ENCODE peak calls at places on chromosomes 4 and X, in four cellular contexts. One of them, this sample, is unnamed.

GRCh38 chr4:107780665-107781064 is 44.1 kb upstream of the SGMS2 start:
- DNase-seq in GM04504: no peak
- DNase-seq in smooth muscle cell of the brain vasculature: no peak
- DNase-seq in astrocyte of the spinal cord: peak
- DNase-seq in this sample: no peak

GRCh38 chrX:19097553-19097952 is 24.7 kb downstream of the ADGRG2 start:
- DNase-seq in GM04504: no peak
- DNase-seq in smooth muscle cell of the brain vasculature: no peak
- DNase-seq in astrocyte of the spinal cord: no peak
- DNase-seq in this sample: no peak

GRCh38 chrX:101550362-101550761 is at the start of gene ARMCX1:
- DNase-seq in GM04504: peak
- DNase-seq in smooth muscle cell of the brain vasculature: peak
- DNase-seq in astrocyte of the spinal cord: peak
- DNase-seq in this sample: peak

GRCh38 chr4:100880012-100880411 is 362.2 kb upstream of the EMCN start:
- DNase-seq in GM04504: no peak
- DNase-seq in smooth muscle cell of the brain vasculature: no peak
- DNase-seq in astrocyte of the spinal cord: no peak
- DNase-seq in this sample: peak

GRCh38 chr4:2069161-2069971 is 10.2 kb downstream of the NAT8L start:
- DNase-seq in GM04504: no peak
- DNase-seq in smooth muscle cell of the brain vasculature: no peak
- DNase-seq in astrocyte of the spinal cord: no peak
- DNase-seq in this sample: no peak

GRCh38 chr4:184309241-184310170 is 91.8 kb upstream of the ENPP6 start:
- DNase-seq in GM04504: no peak
- DNase-seq in smooth muscle cell of the brain vasculature: no peak
- DNase-seq in astrocyte of the spinal cord: no peak
- DNase-seq in this sample: no peak

GRCh38 chr4:16024009-16024408 is 59.8 kb downstream of the PROM1 start:
- DNase-seq in GM04504: no peak
- DNase-seq in smooth muscle cell of the brain vasculature: no peak
- DNase-seq in astrocyte of the spinal cord: no peak
- DNase-seq in this sample: peak

GRCh38 chr4:159677521-159677920 is 574.6 kb downstream of the RAPGEF2 start:
- DNase-seq in GM04504: no peak
- DNase-seq in smooth muscle cell of the brain vasculature: no peak
- DNase-seq in astrocyte of the spinal cord: peak
- DNase-seq in this sample: no peak

GRCh38 chrX:144916785-144917184 is 330.5 kb upstream of the SPANXN1 start:
- DNase-seq in GM04504: no peak
- DNase-seq in smooth muscle cell of the brain vasculature: no peak
- DNase-seq in astrocyte of the spinal cord: no peak
- DNase-seq in this sample: no peak

GRCh38 chrX:153903238-153903980 is 1.1 kb upstream of the AVPR2 start:
- DNase-seq in GM04504: no peak
- DNase-seq in smooth muscle cell of the brain vasculature: no peak
- DNase-seq in astrocyte of the spinal cord: no peak
- DNase-seq in this sample: no peak

GRCh38 chr4:82499705-82500104 is 62.1 kb downstream of the TMEM150C start:
- DNase-seq in GM04504: no peak
- DNase-seq in smooth muscle cell of the brain vasculature: no peak
- DNase-seq in astrocyte of the spinal cord: no peak
- DNase-seq in this sample: no peak

GRCh38 chrX:109624641-109625311 is at the start of gene KCNE5:
- DNase-seq in GM04504: no peak
- DNase-seq in smooth muscle cell of the brain vasculature: no peak
- DNase-seq in astrocyte of the spinal cord: no peak
- DNase-seq in this sample: no peak

GRCh38 chrX:64894454-64895038 is 81.7 kb downstream of the ZC4H2 start:
- DNase-seq in GM04504: peak
- DNase-seq in smooth muscle cell of the brain vasculature: no peak
- DNase-seq in astrocyte of the spinal cord: no peak
- DNase-seq in this sample: peak

GRCh38 chr4:99395595-99396364 is 39.4 kb downstream of the ADH7 start:
- DNase-seq in GM04504: no peak
- DNase-seq in smooth muscle cell of the brain vasculature: no peak
- DNase-seq in astrocyte of the spinal cord: peak
- DNase-seq in this sample: no peak

This sample was measured in cardiac fibroblast.